ENCODE peak calls at places on chromosomes 4 and X, in four cellular contexts. J, E, S and Z are unnamed samples. For H3K4me1, the result is how much of the 10 kb centered on the place peaks cover.

GRCh38 chrX:71578253-71579135 is at the start of gene GCNA:
- DNase-seq in S (no peak), E (no peak), J (no peak), Z (no peak)

GRCh38 chrX:150352114-150352513 is 11.0 kb upstream of the MAMLD1 start:
- DNase-seq in S (no peak), J (peak), E (no peak), Z (no peak)

GRCh38 chr4:140260227-140260626 is 106.2 kb upstream of the MAML3 start:
- DNase-seq in E (no peak), S (peak), J (peak), Z (no peak)

GRCh38 chrX:72272868-72273267 is 4.2 kb downstream of the RPS4X start:
- DNase-seq in S (no peak), E (no peak), J (peak), Z (no peak)

GRCh38 chr4:2797545-2798305 is 4.8 kb downstream of the SH3BP2 start:
- DNase-seq in S (peak), J (no peak), E (no peak), Z (no peak)

GRCh38 chr4:3307891-3308575 is 15.2 kb downstream of the RGS12 start:
- DNase-seq in J (no peak), E (no peak), S (no peak), Z (no peak)

GRCh38 chr4:37685726-37686372 is 327 bp downstream of the RELL1 start:
- DNase-seq in E (no peak), S (peak), J (no peak), Z (no peak)

GRCh38 chr4:35885081-35885480 is 359.2 kb downstream of the ARAP2 start:
- DNase-seq in S (no peak), E (no peak), J (no peak), Z (no peak)

GRCh38 chrX:120999413-120999812 is 13.9 kb upstream of the CT47A1 start:
- DNase-seq in E (no peak), S (no peak), J (no peak), Z (no peak)

GRCh38 chr4:140740422-140740821 is 15.8 kb downstream of the TBC1D9 start:
- DNase-seq in J (no peak), E (no peak), S (no peak), Z (no peak)

GRCh38 chr4:168585168-168586091 is 88.6 kb downstream of the PALLD start:
- DNase-seq in S (peak), J (peak), E (peak), Z (peak)

GRCh38 chr4:2083116-2083825 is 24.1 kb downstream of the NAT8L start:
- DNase-seq in J (no peak), S (no peak), E (no peak), Z (no peak)

GRCh38 chr4:785332-786073 is 40.4 kb downstream of the CPLX1 start:
- DNase-seq in S (no peak), J (no peak), E (no peak), Z (no peak)

GRCh38 chr4:173505924-173506779 is 23.9 kb downstream of the HAND2 start:
- DNase-seq in J (no peak), S (peak), E (peak), Z (no peak)

GRCh38 chr4:127055349-127055748 is 577.4 kb upstream of the INTU start:
- DNase-seq in S (no peak), E (no peak), J (peak), Z (no peak)

GRCh38 chr4:88618782-88619485 is 26.7 kb downstream of the HERC3 start:
- DNase-seq in J (no peak), E (no peak), S (no peak), Z (no peak)

GRCh38 chr4:88613417-88613875 is 21.2 kb downstream of the HERC3 start:
- DNase-seq in J (no peak), E (no peak), S (no peak), Z (no peak)

GRCh38 chr4:88619973-88620372 is 27.7 kb downstream of the HERC3 start:
- DNase-seq in E (no peak), S (no peak), J (no peak), Z (no peak)

GRCh38 chr4:88614058-88614457 is 21.8 kb downstream of the HERC3 start:
- DNase-seq in J (no peak), S (no peak), E (no peak), Z (no peak)

DNA sequence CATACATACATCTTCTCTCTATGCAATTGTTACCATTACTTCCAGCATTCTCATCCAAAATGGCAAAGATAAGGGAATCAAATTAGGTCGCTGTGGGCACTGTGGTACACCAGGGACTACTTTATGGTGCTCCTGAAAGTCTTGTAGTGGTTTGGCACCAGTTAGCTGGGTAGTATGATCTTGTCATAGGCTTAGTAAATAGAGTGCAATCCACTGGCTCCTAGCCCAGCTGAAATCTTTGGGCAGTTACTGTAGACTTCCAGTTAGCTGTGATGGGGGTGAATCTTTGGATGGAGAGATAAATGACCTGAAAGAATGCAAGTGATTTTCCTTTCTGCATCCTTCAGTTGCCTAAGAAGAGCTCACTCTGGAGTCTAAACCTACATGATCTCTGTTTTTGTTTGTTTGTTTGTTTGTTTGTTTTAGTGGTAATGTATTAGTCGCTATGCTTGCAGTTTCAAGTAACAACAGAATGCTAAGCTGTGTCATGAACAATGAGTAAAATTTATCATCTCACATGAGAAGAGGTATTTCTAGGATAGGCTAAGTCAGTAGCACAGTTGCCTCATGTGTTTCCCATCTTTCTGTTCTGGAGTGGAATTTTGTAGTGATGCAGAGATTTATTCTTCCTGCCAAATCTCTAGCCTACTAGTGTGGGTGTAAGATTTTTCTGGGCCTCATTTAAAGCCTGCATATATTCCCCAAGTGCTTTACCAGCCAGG is 24.2 kb downstream of the HERC3 start:
- DNase-seq in J (peak), E (no peak), S (no peak), Z (no peak)
- H3K4me1 ChIP-seq in J (under half), E (under half), S (under half), Z (under half)

DNA sequence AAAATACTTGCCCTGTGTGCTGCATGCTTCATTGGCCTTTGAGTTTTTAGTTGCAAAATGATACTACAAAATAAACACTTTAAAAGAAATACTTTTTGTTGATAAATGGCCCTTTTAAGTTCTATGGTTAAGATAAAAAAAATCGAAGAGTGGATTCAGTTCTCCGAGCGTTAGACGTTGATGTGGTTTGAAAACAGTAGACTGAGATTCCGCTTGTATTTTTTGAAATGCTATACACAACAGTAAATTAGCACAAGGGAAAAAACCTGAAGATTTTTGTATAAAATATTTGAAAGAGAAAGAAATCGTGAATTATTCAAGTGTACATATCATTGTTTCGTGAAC is 1.4 kb downstream of the BMP2K start:
- DNase-seq in S (no peak), E (no peak), J (no peak), Z (no peak)
- H3K4me3 ChIP-seq in S (peak), E (peak), J (peak), Z (no peak)

DNA sequence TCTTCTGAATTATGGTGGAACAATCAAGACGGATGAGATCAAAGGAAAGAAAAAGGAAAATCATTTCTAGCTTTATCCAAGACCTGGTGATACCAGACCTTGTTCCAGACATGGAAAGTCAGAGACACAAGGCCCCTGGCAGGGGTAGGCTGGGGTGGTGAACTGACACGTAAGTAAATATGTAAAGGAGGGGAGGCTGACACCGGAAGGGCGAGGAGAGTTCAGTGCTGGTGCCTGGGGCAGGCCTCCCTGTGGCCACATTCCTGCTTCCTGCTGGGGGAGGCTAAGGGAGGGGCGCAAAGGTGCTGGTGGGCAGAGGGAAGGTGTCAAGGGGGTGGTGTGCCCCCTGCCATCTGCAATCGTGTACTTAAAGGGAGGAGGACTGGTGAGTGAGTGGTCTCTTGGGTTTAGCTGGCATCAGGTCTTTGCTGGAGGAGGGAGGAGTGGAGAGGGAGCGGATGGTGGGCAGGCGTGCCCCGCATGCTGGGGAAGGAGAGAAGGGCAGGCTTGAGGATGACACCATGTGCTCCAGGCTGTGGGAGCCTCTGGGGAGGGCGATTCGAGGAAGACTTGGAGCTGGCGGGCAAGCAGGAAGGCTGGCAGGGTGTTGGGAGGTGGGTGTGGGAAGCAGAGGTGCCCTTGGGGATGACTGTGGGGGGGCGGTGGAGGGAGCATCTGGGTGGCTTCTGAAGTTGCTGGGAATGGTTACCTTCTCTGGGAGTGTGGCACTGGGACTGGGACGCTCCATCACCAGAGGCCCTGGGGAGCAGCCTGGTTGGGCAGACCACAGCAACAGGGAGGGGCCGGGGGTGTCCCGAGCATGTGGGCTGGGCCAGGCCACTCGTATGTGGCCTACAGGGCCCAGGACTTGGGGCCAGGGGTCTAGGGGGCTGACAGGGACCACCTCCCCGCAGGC is 30.6 kb upstream of the AFAP1 start:
- DNase-seq in S (peak), E (peak), J (peak), Z (no peak)
- H3K4me1 ChIP-seq in S (under half), E (half or more), J (under half), Z (under half)

GRCh38 chr4:106010761-106011160 is 115.5 kb downstream of the NPNT start:
- DNase-seq in S (no peak), E (no peak), J (no peak), Z (no peak)
- H3K4me3 ChIP-seq in S (no peak), E (no peak), J (no peak), Z (no peak)

GRCh38 chrX:39760930-39761329 is 336.8 kb downstream of the BCOR start:
- DNase-seq in S (no peak), E (no peak), J (no peak), Z (no peak)

GRCh38 chrX:39759526-39760224 is 338.1 kb downstream of the BCOR start:
- DNase-seq in E (peak), J (no peak), S (peak), Z (no peak)

GRCh38 chrX:39756086-39756883 is 341.5 kb downstream of the BCOR start:
- DNase-seq in E (no peak), J (no peak), S (no peak), Z (no peak)

GRCh38 chrX:39757971-39758370 is 339.8 kb downstream of the BCOR start:
- DNase-seq in J (no peak), E (no peak), S (no peak), Z (no peak)

DNA sequence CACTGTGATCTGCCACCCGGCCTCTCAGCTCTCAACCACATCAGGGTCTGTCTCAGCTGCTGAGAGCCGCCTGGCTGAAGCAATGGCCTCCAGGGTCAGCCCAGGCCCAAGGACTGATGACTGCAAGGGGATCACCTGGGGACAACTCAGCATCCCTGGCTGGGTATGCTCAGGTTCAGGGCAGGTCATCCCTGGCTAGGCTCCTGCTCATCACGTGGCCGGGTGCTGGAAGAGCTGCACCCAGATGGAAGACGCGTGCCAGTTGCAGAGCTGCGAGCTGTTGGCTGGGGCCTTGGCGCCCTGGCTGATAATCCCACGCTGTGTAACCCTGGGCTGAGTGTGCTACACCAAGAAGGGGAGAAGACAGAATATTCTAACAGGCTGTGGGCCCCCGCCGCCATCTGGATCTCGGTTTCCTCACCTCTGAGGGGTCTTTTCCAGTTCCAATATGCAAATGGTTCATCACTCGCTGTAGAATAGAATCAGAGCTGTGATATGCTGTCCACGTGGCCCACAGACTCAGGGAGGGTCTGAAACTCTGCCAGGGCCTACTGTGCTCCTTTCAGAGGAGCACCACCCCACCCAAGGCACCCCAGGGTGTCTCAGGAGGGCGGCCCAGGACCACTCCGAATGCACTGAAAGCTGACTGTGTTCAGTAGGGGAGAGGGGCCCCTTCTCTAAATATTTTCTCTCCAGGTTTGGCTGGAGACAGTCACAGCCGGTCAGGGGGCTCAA is 338.8 kb downstream of the BCOR start:
- DNase-seq in S (no peak), J (no peak), E (no peak), Z (no peak)
- H3K4me1 ChIP-seq in S (under half), J (under half), E (under half), Z (under half)

GRCh38 chrX:102739642-102740041 is 19.1 kb downstream of the GPRASP3 start:
- DNase-seq in J (no peak), S (no peak), E (no peak), Z (no peak)

GRCh38 chrX:102746134-102746584 is 25.6 kb downstream of the GPRASP3 start:
- DNase-seq in E (no peak), J (no peak), S (peak), Z (no peak)

GRCh38 chrX:102744307-102744706 is 23.8 kb downstream of the GPRASP3 start:
- DNase-seq in E (no peak), S (no peak), J (no peak), Z (no peak)

DNA sequence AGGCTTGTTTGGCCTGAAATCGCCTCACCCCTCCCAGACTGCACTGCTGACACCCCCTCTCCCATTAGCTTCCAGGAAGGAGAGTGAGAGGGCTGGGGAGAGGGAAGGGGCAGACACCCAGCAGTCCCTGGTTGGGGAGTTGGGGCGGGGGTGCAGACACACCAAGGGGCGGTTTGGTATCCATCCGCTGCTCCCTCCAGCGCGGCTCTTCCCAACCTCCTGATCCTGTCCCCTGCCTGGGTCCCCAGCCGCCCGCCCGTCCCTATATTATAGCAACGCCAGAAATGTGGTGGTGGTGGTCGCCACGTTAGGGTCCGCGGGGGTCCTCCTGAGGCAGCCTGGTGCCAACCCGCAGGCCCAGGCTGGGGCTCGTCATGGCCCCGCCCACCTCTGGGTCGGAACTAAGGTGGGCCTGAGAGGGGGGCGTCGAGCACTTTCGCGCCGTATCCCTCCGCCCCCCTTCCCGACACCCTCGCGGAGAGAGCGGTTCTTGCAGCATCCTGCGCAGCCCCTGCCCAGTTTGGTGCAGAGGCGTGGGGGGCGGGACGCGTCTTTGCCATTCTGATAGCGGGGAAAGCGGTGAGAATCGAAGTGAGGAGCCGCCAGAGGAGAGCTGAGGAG is 25.1 kb downstream of the GPRASP3 start:
- DNase-seq in S (peak), J (no peak), E (no peak), Z (no peak)
- H3K4me3 ChIP-seq in S (peak), J (peak), E (no peak), Z (peak)

DNA sequence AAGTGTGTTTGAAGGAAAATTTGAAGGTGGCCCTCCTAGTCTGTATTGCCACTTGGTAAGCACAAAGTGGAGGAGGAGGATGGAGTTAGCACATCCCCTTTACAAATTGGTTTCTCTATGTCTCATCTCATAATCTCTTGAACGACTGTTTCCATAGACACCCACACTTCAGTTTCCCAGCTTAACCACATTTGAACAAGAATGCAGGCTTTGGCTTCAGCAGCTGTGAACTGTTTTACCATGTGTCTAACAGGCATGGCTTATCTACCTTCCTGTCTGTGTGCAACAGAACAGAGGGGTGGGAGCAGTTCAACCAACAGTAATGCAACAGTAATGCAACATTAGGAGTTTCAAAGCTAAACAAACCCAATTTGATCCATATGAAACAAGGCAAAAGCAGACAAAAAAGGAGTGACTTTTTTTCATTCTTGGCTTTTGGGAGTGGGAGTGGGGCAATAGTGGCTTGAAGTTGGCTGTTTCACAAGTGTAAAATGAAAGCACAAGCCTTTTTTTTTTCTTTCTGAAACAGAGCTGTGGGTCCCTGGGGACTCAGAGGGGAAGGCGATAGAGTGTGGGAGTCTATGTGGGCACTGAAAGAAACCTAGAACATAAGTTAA is 108.0 kb downstream of the ITM2A start:
- DNase-seq in S (no peak), J (no peak), E (no peak), Z (no peak)
- H3K4me1 ChIP-seq in S (under half), J (under half), E (under half), Z (under half)

GRCh38 chrX:8726031-8726652 is 5.8 kb downstream of the ANOS1 start:
- DNase-seq in J (peak), E (no peak), S (no peak), Z (no peak)

GRCh38 chrX:8728932-8729331 is 3.0 kb downstream of the ANOS1 start:
- DNase-seq in E (no peak), J (no peak), S (no peak), Z (no peak)

GRCh38 chrX:8731579-8732395 is at the start of gene ANOS1:
- DNase-seq in S (no peak), E (peak), J (peak), Z (no peak)

DNA sequence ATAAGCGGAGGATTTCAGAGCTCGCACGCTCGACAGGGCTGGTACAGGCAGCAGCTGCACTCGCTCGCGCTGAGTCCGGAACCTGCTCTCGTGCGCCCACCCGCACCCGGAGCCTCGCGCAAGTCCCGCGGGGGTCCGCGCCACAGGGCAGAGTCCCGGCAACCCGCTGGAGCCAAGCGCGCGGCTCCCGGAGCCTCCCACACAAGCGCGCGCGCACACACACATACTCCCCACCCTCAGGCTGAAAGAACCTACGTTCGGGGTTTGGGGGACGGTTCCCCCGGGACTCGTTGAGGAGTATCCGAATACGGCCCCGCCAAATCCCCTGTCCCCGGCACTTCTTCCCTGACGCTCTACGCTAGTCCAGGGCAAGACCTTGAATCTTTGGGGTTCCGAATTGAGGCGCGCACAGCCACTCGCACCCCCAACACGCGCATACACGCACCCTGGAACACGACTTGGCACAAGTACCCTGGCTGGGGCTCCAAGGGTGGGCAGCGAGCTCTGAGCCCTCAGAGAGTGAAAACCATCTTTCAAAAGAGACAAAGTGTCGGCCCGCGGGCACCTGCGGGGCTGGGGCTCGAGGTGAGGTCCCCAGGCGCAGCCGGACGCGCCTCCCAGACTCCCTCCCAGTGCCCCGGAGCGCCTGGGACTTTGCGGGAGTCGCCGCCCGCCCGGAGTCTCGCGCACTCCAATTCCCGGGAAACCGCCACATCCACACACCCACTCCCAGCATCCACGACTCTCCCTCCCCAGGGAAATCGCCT is 942 bp downstream of the ANOS1 start:
- DNase-seq in J (peak), E (no peak), S (no peak), Z (no peak)
- H3K4me3 ChIP-seq in J (peak), E (peak), S (peak), Z (peak)